ENCODE peak calls at places on chromosomes 12 and 14, in six cellular contexts. Y is HFFc6; L is AG08396; R is left lung; U is pons; K is activated CD8-positive, alpha-beta T cell treated with anti-CD3 and anti-CD28 coated beads for 36 hours. F is an unnamed sample.

GRCh38 chr14:64970776-64971451 is 1.2 kb downstream of the RAB15 start:
- DNase-seq in Y (peak), L (no peak), R (no peak), U (no peak), K (no peak), F (peak)

GRCh38 chr14:55698051-55698450 is 118.0 kb downstream of the KTN1 start:
- DNase-seq in Y (no peak), L (no peak), R (no peak), U (no peak), K (no peak), F (no peak)

GRCh38 chr12:116508145-116509121 is 50.7 kb upstream of the MAP1LC3B2 start:
- DNase-seq in Y (no peak), L (peak), R (peak), U (no peak), K (no peak), F (peak)

GRCh38 chr12:96445743-96446655 is 43.4 kb upstream of the CFAP54 start:
- DNase-seq in Y (peak), L (peak), R (no peak), U (peak), K (peak), F (no peak)

GRCh38 chr12:54419088-54419887 is at the start of gene ITGA5:
- DNase-seq in Y (peak), L (peak), R (peak), U (no peak), K (peak), F (peak)

GRCh38 chr14:50067723-50068495 is 48.5 kb downstream of the VCPKMT start:
- DNase-seq in Y (peak), L (peak), R (no peak), U (no peak), K (no peak), F (no peak)

GRCh38 chr14:95984206-95984605 is 55.0 kb upstream of the C14orf132 start:
- DNase-seq in Y (no peak), L (no peak), R (no peak), U (no peak), K (no peak), F (no peak)

GRCh38 chr14:90487031-90487430 is 90.2 kb downstream of the CALM1 start:
- DNase-seq in Y (no peak), L (no peak), R (no peak), U (peak), K (no peak), F (no peak)

F was measured in upper lobe of right lung.